ENCODE peak calls at places on chromosome 16, in five cellular contexts. One of them, this sample, is unnamed.
A peak's percentile ranks its signal among the peaks of the same experiment; 100 is the strongest.

GRCh38 chr16:70463235-70463634 is 8.8 kb downstream of the FCSK start:
- DNase-seq in GM10248: no peak
- DNase-seq in adrenal gland: no peak
- DNase-seq in HFFc6: no peak
- DNase-seq in fibroblast of the aortic adventitia: no peak
- DNase-seq in this sample: no peak

GRCh38 chr16:11149011-11149616 is 106.9 kb downstream of the SOCS1 start:
- DNase-seq in GM10248: no peak
- DNase-seq in fibroblast of the aortic adventitia: no peak
- DNase-seq in adrenal gland: peak; percentile 88
- DNase-seq in HFFc6: no peak
- DNase-seq in this sample: no peak

GRCh38 chr16:84478172-84478948 is 26.1 kb downstream of the MEAK7 start:
- DNase-seq in HFFc6: peak; percentile 90
- DNase-seq in fibroblast of the aortic adventitia: peak; percentile 61
- DNase-seq in adrenal gland: peak; percentile 37
- DNase-seq in GM10248: no peak
- DNase-seq in this sample: peak; percentile 51

GRCh38 chr16:84806256-84806889 is 13.4 kb upstream of the CRISPLD2 start:
- DNase-seq in HFFc6: peak; percentile 95
- DNase-seq in fibroblast of the aortic adventitia: peak; percentile 82
- DNase-seq in adrenal gland: peak; percentile 45
- DNase-seq in GM10248: peak; percentile 69
- DNase-seq in this sample: peak; percentile 87

GRCh38 chr16:11801481-11802021 is 4.5 kb upstream of the ZC3H7A start:
- DNase-seq in HFFc6: peak; percentile 79
- DNase-seq in GM10248: no peak
- DNase-seq in fibroblast of the aortic adventitia: no peak
- DNase-seq in adrenal gland: no peak
- DNase-seq in this sample: no peak

GRCh38 chr16:27083861-27084261 is 17.1 kb downstream of the C16orf82 start:
- DNase-seq in GM10248: no peak
- DNase-seq in fibroblast of the aortic adventitia: no peak
- DNase-seq in adrenal gland: no peak
- DNase-seq in HFFc6: no peak
- DNase-seq in this sample: no peak

GRCh38 chr16:68086860-68087268 is 1.7 kb downstream of the NFATC3 start:
- DNase-seq in adrenal gland: no peak
- DNase-seq in fibroblast of the aortic adventitia: peak; percentile 34
- DNase-seq in HFFc6: no peak
- DNase-seq in GM10248: no peak
- DNase-seq in this sample: no peak

GRCh38 chr16:27238016-27238587 is 30.5 kb downstream of the NSMCE1 start:
- DNase-seq in GM10248: peak; percentile 37
- DNase-seq in HFFc6: no peak
- DNase-seq in adrenal gland: no peak
- DNase-seq in fibroblast of the aortic adventitia: no peak
- DNase-seq in this sample: no peak

GRCh38 chr16:69483611-69484010 is 59.2 kb downstream of the CYB5B start:
- DNase-seq in adrenal gland: no peak
- DNase-seq in HFFc6: no peak
- DNase-seq in fibroblast of the aortic adventitia: no peak
- DNase-seq in GM10248: no peak
- DNase-seq in this sample: no peak

GRCh38 chr16:24151482-24151939 is 104.6 kb upstream of the CACNG3 start:
- DNase-seq in HFFc6: no peak
- DNase-seq in adrenal gland: no peak
- DNase-seq in fibroblast of the aortic adventitia: no peak
- DNase-seq in GM10248: no peak
- DNase-seq in this sample: no peak

GRCh38 chr16:82835487-82836160 is 208.9 kb downstream of the CDH13 start:
- DNase-seq in HFFc6: no peak
- DNase-seq in fibroblast of the aortic adventitia: no peak
- DNase-seq in GM10248: no peak
- DNase-seq in adrenal gland: no peak
- DNase-seq in this sample: no peak

GRCh38 chr16:2592786-2593185 is 55.0 kb downstream of the PDPK1 start:
- DNase-seq in GM10248: no peak
- DNase-seq in HFFc6: no peak
- DNase-seq in adrenal gland: no peak
- DNase-seq in fibroblast of the aortic adventitia: no peak
- DNase-seq in this sample: no peak

GRCh38 chr16:68257251-68257905 is 6.9 kb upstream of the SLC7A6 start:
- DNase-seq in adrenal gland: peak; percentile 49
- DNase-seq in fibroblast of the aortic adventitia: no peak
- DNase-seq in GM10248: peak; percentile 80
- DNase-seq in HFFc6: no peak
- DNase-seq in this sample: no peak

GRCh38 chr16:76222087-76222486 is 55.1 kb upstream of the CNTNAP4 start:
- DNase-seq in adrenal gland: peak; percentile 24
- DNase-seq in GM10248: no peak
- DNase-seq in fibroblast of the aortic adventitia: no peak
- DNase-seq in HFFc6: no peak
- DNase-seq in this sample: no peak

GRCh38 chr16:57803413-57803990 is 1.2 kb upstream of the KIFC3 start:
- DNase-seq in fibroblast of the aortic adventitia: peak; percentile 44
- DNase-seq in HFFc6: no peak
- DNase-seq in adrenal gland: no peak
- DNase-seq in GM10248: no peak
- DNase-seq in this sample: no peak

DNA sequence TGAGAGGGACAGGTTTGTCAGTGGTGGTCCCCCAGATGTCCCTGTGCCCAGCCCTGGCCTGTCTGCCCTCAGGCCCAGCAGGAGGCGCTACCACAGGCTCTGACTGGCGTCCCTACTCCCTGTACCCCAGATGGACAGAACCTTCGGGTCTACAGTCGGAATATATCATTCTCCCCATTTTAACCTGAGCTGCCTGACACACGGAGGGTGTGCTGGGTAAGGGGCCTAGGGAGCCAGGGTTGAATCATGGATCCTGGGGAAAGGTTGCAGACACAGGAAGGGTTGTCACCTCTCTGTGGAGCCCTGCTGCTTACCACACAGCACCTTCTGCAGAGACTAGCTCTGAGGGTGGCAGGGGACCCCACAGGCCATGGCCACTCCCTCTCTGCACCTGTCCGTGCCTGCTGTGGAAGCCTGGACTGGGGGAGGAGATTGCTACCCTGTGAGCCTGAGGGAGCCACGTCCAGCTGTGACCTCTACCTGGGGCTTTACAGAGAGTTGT is 162.2 kb upstream of the ZNF267 start:
- DNase-seq in fibroblast of the aortic adventitia: no peak
- DNase-seq in adrenal gland: no peak
- DNase-seq in GM10248: no peak
- DNase-seq in HFFc6: no peak
- DNase-seq in this sample: no peak
- TF ChIP-seq CTCF in fibroblast of the aortic adventitia: no peak
- TF ChIP-seq CTCF in adrenal gland: no peak
- TF ChIP-seq CTCF in GM10248: no peak
- TF ChIP-seq CTCF in HFFc6: peak; percentile 50
- TF ChIP-seq CTCF in this sample: no peak

GRCh38 chr16:53172517-53172916 is 117.7 kb downstream of the CHD9 start:
- DNase-seq in GM10248: no peak
- DNase-seq in HFFc6: no peak
- DNase-seq in adrenal gland: no peak
- DNase-seq in fibroblast of the aortic adventitia: no peak
- DNase-seq in this sample: no peak
- TF ChIP-seq CTCF in GM10248: no peak
- TF ChIP-seq CTCF in HFFc6: no peak
- TF ChIP-seq CTCF in adrenal gland: no peak
- TF ChIP-seq CTCF in fibroblast of the aortic adventitia: no peak
- TF ChIP-seq CTCF in this sample: no peak

GRCh38 chr16:67017810-67018488 is 11.0 kb upstream of the CBFB start:
- DNase-seq in GM10248: peak; percentile 83
- DNase-seq in HFFc6: peak; percentile 94
- DNase-seq in fibroblast of the aortic adventitia: peak; percentile 92
- DNase-seq in adrenal gland: peak; percentile 87
- DNase-seq in this sample: peak; percentile 87
- TF ChIP-seq CTCF in GM10248: peak; percentile 86
- TF ChIP-seq CTCF in HFFc6: peak; percentile 95
- TF ChIP-seq CTCF in fibroblast of the aortic adventitia: peak; percentile 69
- TF ChIP-seq CTCF in adrenal gland: peak; percentile 71
- TF ChIP-seq CTCF in this sample: peak; percentile 71

GRCh38 chr16:89548344-89549006 is 12.0 kb upstream of the RPL13 start:
- DNase-seq in GM10248: no peak
- DNase-seq in adrenal gland: no peak
- DNase-seq in HFFc6: no peak
- DNase-seq in fibroblast of the aortic adventitia: no peak
- DNase-seq in this sample: no peak
- TF ChIP-seq CTCF in GM10248: no peak
- TF ChIP-seq CTCF in adrenal gland: no peak
- TF ChIP-seq CTCF in HFFc6: no peak
- TF ChIP-seq CTCF in fibroblast of the aortic adventitia: no peak
- TF ChIP-seq CTCF in this sample: no peak

DNA sequence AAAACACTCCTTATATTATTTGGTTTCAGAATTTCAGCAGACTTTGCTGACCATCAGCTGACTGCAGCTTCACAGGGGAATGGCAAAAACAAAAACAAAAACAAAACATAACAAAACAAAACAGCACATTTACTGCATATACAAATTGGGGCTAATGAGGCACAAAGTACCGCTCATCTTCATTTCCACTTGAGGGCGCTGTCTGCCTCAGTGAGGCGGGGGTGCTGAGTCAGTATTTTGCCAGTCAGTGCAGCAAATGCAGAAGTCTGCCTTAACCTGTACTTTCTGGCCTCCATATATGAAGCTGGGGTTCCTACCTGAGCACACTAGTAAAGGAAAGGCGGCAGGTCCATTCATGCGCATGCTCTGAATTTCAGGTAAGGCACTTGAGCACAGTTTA is 13.5 kb upstream of the DYNLRB2 start:
- DNase-seq in GM10248: peak; percentile 52
- DNase-seq in adrenal gland: peak; percentile 15
- DNase-seq in fibroblast of the aortic adventitia: peak; percentile 11
- DNase-seq in HFFc6: peak; percentile 30
- DNase-seq in this sample: no peak
- TF ChIP-seq CTCF in GM10248: peak; percentile 75
- TF ChIP-seq CTCF in adrenal gland: peak; percentile 31
- TF ChIP-seq CTCF in fibroblast of the aortic adventitia: peak; percentile 50
- TF ChIP-seq CTCF in HFFc6: peak; percentile 87
- TF ChIP-seq CTCF in this sample: peak; percentile 25

This sample was measured in osteocyte.